ENCODE peak calls at places on chromosomes 11 and 22, in seven cellular contexts. J is A549, X is tibial nerve, V is spleen, K is suprapubic skin, Y is PC-3, A is psoas muscle. S is an unnamed sample.

GRCh38 chr22:39246690-39247332 is 2.0 kb upstream of the PDGFB start:
- DNase-seq in J (no peak), K (no peak), V (no peak), Y (no peak), A (no peak), X (no peak), S (no peak)

GRCh38 chr11:116935514-116935913 is 98.1 kb upstream of the APOA1 start:
- DNase-seq in K (no peak), Y (no peak), J (no peak), A (no peak), V (no peak), X (no peak), S (no peak)

GRCh38 chr11:118310781-118311485 is 6.4 kb downstream of the CD3E start:
- DNase-seq in V (no peak), X (no peak), A (no peak), K (no peak), Y (peak), J (no peak), S (no peak)

GRCh38 chr22:18070556-18071306 is 7.1 kb upstream of the PEX26 start:
- DNase-seq in J (no peak), K (no peak), X (no peak), V (peak), A (no peak), Y (peak), S (no peak)

GRCh38 chr11:17286332-17286731 is 9.8 kb downstream of the NUCB2 start:
- DNase-seq in X (no peak), Y (no peak), V (no peak), A (no peak), K (no peak), J (no peak), S (no peak)

GRCh38 chr11:10942621-10943020 is 84.8 kb upstream of the ZBED5 start:
- DNase-seq in X (no peak), K (no peak), V (no peak), A (no peak), Y (peak), J (no peak), S (no peak)

GRCh38 chr11:130070829-130071205 is 1.1 kb downstream of the APLP2 start:
- DNase-seq in J (no peak), K (no peak), A (no peak), V (peak), X (no peak), Y (peak), S (peak)

GRCh38 chr22:47035443-47035881 is 273.0 kb downstream of the TBC1D22A start:
- DNase-seq in J (no peak), A (no peak), V (peak), K (no peak), X (no peak), Y (no peak), S (no peak)

GRCh38 chr11:130389315-130389935 is 39.0 kb downstream of the ADAMTS8 start:
- DNase-seq in X (no peak), V (peak), A (no peak), K (no peak), Y (no peak), J (no peak), S (no peak)

GRCh38 chr11:34323601-34324000 is 34.2 kb downstream of the ABTB2 start:
- DNase-seq in Y (no peak), X (no peak), A (no peak), J (no peak), K (no peak), V (no peak), S (no peak)

GRCh38 chr22:19731736-19732135 is 8.4 kb downstream of the GP1BB start:
- DNase-seq in K (no peak), A (no peak), X (no peak), Y (no peak), J (no peak), V (no peak), S (no peak)

GRCh38 chr11:95608093-95608492 is 181.5 kb downstream of the FAM76B start:
- DNase-seq in J (no peak), K (no peak), V (no peak), X (no peak), Y (no peak), A (no peak), S (no peak)

GRCh38 chr11:15650105-15650938 is 535.6 kb downstream of the INSC start:
- DNase-seq in A (peak), J (peak), K (peak), V (peak), X (peak), Y (peak), S (peak)

GRCh38 chr11:39374963-39375698 is 2084.3 kb downstream of the LRRC4C start:
- DNase-seq in J (peak), A (no peak), V (no peak), Y (peak), K (no peak), X (no peak), S (no peak)

DNA sequence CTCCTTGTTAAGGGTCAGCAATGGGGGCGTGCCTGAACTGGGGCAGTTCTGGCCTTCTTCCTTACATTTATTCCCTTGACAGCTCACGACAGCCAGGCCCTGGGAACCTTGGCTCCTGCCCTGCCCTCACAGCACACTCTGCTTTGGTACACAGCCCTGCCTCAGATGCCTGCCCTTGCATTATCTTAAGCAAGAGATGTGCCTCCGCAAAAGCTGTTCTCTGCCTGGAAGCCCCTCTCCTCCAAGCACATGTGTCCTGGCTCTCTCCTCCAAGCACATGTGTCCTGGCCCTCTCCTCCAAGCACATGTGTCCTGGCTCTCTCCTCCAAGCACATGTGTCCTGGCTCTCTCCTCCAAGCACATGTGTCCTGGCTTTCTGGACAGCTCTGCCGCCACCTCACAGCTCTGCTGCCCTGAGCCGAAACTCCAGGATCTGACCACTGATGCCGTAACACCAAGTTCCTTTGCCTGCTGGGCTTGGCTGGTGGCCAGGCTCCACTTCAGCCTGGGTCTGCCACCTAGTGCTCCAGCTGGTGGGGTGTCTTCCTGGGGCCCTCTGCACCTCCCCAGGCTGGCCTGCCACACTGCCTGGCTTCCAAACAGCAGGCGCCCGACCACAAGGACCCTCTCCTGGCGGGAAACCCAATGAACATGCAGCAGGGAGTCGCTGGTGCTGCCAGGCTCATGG is 53.1 kb downstream of the SCUBE1 start:
- DNase-seq in V (no peak), Y (no peak), J (no peak), A (peak), X (peak), K (no peak), S (no peak)
- H3K4me3 ChIP-seq in V (no peak), Y (no peak), J (no peak), A (no peak), X (peak), K (peak), S (peak)

GRCh38 chr11:61007971-61008896 is 36.8 kb downstream of the CD6 start:
- DNase-seq in Y (no peak), K (no peak), X (no peak), J (no peak), A (no peak), V (no peak), S (no peak)
- H3K27ac ChIP-seq in Y (no peak), K (no peak), X (no peak), J (peak), A (no peak), V (no peak), S (peak)

GRCh38 chr11:125923012-125923579 is 18.8 kb downstream of the DDX25 start:
- DNase-seq in Y (peak), X (peak), J (peak), V (no peak), A (peak), K (no peak), S (no peak)
- TF ChIP-seq CTCF in Y (peak), X (peak), J (peak), V (peak), A (peak), K (peak), S (no peak)

DNA sequence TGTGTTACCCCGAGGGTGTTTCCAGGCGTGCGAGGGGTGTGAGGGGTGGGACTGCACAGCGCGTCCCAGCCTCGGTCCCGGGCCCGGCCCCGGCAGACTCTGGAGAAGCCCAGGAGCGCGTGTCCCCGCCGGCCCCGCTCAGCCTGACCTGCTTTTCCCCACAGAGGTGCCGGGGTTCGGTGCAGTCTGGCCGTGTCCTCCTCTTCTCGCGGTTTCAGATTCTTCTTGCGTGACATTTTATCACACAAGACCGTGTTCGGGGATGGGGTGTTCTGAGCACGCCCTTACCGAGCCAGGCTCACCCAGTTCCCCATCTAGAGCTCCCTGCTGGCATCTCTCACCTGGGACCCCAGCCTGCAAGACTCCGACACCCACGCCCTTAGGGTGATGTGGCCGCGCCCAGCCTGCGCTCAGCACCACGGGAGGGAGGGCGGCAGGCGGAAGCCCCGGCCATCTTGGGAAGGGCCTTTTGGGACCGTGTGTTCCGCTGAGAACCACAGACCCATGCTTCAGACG is 775.6 kb downstream of the BRD1 start:
- DNase-seq in X (no peak), J (no peak), V (no peak), K (peak), Y (no peak), A (no peak), S (no peak)
- H3K4me3 ChIP-seq in X (peak), J (no peak), V (peak), K (peak), Y (no peak), A (peak), S (peak)